ENCODE peak calls at places on chromosome 16, in five cellular contexts. S is breast epithelium, W is EL, X is cardiac fibroblast, N is Right ventricle myocardium superior. Q is an unnamed sample.

GRCh38 chr16:65023802-65024201 is 98.1 kb downstream of the CDH11 start:
- DNase-seq in N (no peak), S (no peak), X (no peak), W (no peak), Q (no peak)

GRCh38 chr16:9706217-9706616 is 476.0 kb downstream of the GRIN2A start:
- DNase-seq in N (no peak), X (no peak), W (peak), S (no peak), Q (no peak)

GRCh38 chr16:15751940-15752339 is 101.9 kb downstream of the NDE1 start:
- DNase-seq in N (no peak), X (no peak), W (no peak), S (no peak), Q (no peak)

GRCh38 chr16:89453662-89454321 is 36.6 kb downstream of the ANKRD11 start:
- DNase-seq in X (peak), S (no peak), W (peak), N (peak), Q (no peak)

GRCh38 chr16:86882586-86883280 is 304.4 kb downstream of the FOXL1 start:
- DNase-seq in W (peak), S (no peak), N (peak), X (peak), Q (no peak)

GRCh38 chr16:2587891-2588565 is 50.2 kb downstream of the PDPK1 start:
- DNase-seq in S (peak), N (peak), X (no peak), W (no peak), Q (no peak)

GRCh38 chr16:51542856-51543510 is 391.9 kb upstream of the SALL1 start:
- DNase-seq in N (no peak), X (no peak), W (no peak), S (no peak), Q (no peak)

GRCh38 chr16:65120811-65121721 is 797 bp downstream of the CDH11 start:
- DNase-seq in S (no peak), W (peak), N (peak), X (no peak), Q (no peak)

GRCh38 chr16:31458073-31458834 is 1.0 kb upstream of the ARMC5 start:
- DNase-seq in W (peak), S (no peak), X (peak), N (peak), Q (no peak)

GRCh38 chr16:87003414-87003755 is 313.8 kb downstream of the C16orf95 start:
- DNase-seq in W (no peak), S (no peak), X (no peak), N (no peak), Q (no peak)

Q was measured in hippocampal formation.